ENCODE peak calls at places on chromosome 13, in eight cellular contexts. X is neural progenitor cell, D is PC-3, Y is endothelial cell of umbilical vein, P is GM23248, C is PC-9, T is hepatocyte, J is GM12878. F is an unnamed sample.

GRCh38 chr13:85806553-85807175 is 7.4 kb upstream of the SLITRK6 start:
- DNase-seq in C (no peak), X (peak; percentile 62), J (no peak), T (peak; percentile 77), Y (peak; percentile 37), P (peak; percentile 47), D (peak; percentile 72), F (peak; percentile 2)

GRCh38 chr13:85386424-85386823 is 412.8 kb downstream of the SLITRK6 start:
- DNase-seq in Y (no peak), D (no peak), P (no peak), J (no peak), T (no peak), C (no peak), X (peak; percentile 26), F (no peak)

GRCh38 chr13:112062619-112063308 is 4.2 kb upstream of the SOX1 start:
- DNase-seq in Y (no peak), P (no peak), C (no peak), J (no peak), X (peak; percentile 91), D (no peak), T (no peak), F (no peak)

GRCh38 chr13:111282997-111283396 is 37.4 kb upstream of the TEX29 start:
- DNase-seq in P (no peak), J (no peak), C (no peak), T (no peak), X (no peak), Y (no peak), D (no peak), F (no peak)

GRCh38 chr13:67643656-67644055 is 413.5 kb upstream of the PCDH9 start:
- DNase-seq in D (no peak), Y (no peak), T (no peak), J (no peak), X (peak; percentile 50), C (no peak), P (no peak), F (no peak)

GRCh38 chr13:97359181-97360057 is 74.5 kb upstream of the RAP2A start:
- DNase-seq in Y (peak; percentile 81), C (peak; percentile 43), D (peak; percentile 68), T (peak; percentile 85), P (peak; percentile 90), X (peak; percentile 80), J (no peak), F (peak; percentile 32)

GRCh38 chr13:39044536-39044935 is 6.3 kb downstream of the NHLRC3 start:
- DNase-seq in X (no peak), C (no peak), J (no peak), Y (no peak), D (no peak), P (no peak), T (no peak), F (no peak)

GRCh38 chr13:35923347-35923746 is 207.8 kb downstream of the DCLK1 start:
- DNase-seq in P (peak; percentile 84), J (no peak), Y (peak; percentile 19), D (peak; percentile 67), X (no peak), C (peak; percentile 69), T (no peak), F (no peak)

GRCh38 chr13:20191311-20191901 is 1.3 kb downstream of the GJB2 start:
- DNase-seq in T (no peak), D (peak; percentile 72), X (no peak), P (no peak), Y (no peak), J (no peak), C (peak; percentile 16), F (no peak)

GRCh38 chr13:95295026-95295425 is 6.2 kb downstream of the ABCC4 start:
- DNase-seq in X (no peak), J (no peak), Y (no peak), D (no peak), T (no peak), C (no peak), P (peak; percentile 4), F (no peak)

GRCh38 chr13:105638446-105638845 is 897.0 kb downstream of the EFNB2 start:
- DNase-seq in T (no peak), C (no peak), X (no peak), D (no peak), J (no peak), Y (no peak), P (no peak), F (no peak)

GRCh38 chr13:27920677-27921420 is 1.0 kb downstream of the PDX1 start:
- DNase-seq in J (no peak), X (peak; percentile 60), Y (no peak), C (no peak), P (peak; percentile 46), T (no peak), D (peak; percentile 26), F (no peak)

GRCh38 chr13:38582133-38582532 is 104.7 kb upstream of the FREM2 start:
- DNase-seq in P (peak; percentile 57), X (peak; percentile 61), J (no peak), Y (peak; percentile 24), D (peak; percentile 59), T (peak; percentile 73), C (peak; percentile 10), F (no peak)

GRCh38 chr13:114054830-114055439 is 77.5 kb downstream of the RASA3 start:
- DNase-seq in T (no peak), P (no peak), J (no peak), C (no peak), D (no peak), X (no peak), Y (no peak), F (no peak)

GRCh38 chr13:80341771-80342271 is 895 bp upstream of the SPRY2 start:
- DNase-seq in T (peak; percentile 68), D (peak; percentile 41), P (peak; percentile 48), X (peak; percentile 89), C (peak; percentile 26), J (no peak), Y (peak; percentile 62), F (no peak)

DNA sequence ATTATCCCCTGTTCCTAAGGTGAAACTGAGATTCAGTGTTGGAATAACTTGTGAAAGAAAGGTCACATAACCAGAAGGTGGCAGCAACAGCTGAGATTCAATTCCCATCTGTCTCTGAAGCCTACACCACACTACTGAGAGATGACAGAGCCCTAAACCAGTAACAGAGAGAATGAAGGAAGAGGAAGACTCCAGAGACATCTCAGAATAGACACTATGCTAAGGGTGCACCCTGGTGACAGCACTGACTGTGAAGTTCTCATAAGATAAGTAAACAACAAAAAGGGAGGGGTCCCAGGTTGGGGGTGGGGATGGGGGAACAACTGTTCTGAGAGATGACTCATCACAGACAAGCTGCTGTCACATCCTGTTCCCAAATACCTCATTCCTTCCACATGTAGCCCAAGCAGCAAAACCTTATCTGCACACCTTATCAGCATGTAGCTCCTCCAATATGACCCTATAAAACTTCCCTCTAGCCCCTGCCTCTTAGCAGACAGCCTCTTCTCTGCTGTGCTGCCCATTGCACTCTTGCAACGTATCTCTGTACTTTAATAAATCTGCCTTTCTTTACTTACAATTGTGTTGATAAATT is 46.5 kb downstream of the UTP14C start:
- DNase-seq in D (no peak), T (no peak), J (no peak), X (no peak), P (peak; percentile 53), Y (peak; percentile 19), C (no peak), F (no peak)
- H3K9me3 ChIP-seq in D (peaks cover 13% of the 10 kb centered on the region), T (peaks cover 13% of the 10 kb centered on the region), J (peaks cover 4% of the 10 kb centered on the region), X (peaks cover 6% of the 10 kb centered on the region), P (no peaks in the 10 kb centered on the region), Y (peaks cover 2% of the 10 kb centered on the region), C (peaks cover 17% of the 10 kb centered on the region), F (peaks cover 6% of the 10 kb centered on the region)

GRCh38 chr13:31997641-31998040 is 33.9 kb upstream of the FRY start:
- DNase-seq in X (no peak), C (no peak), J (no peak), Y (no peak), D (no peak), P (no peak), T (no peak), F (no peak)
- TF ChIP-seq EZH2 in X (no peak), C (no peak), J (no peak), Y (no peak), D (no peak), P (no peak), T (no peak), F (no peak)

GRCh38 chr13:55199132-55199531 is 1941.6 kb upstream of the PRR20A start:
- DNase-seq in D (peak; percentile 4), J (no peak), X (peak; percentile 47), P (no peak), C (no peak), Y (no peak), T (peak; percentile 26), F (no peak)
- H3K9me3 ChIP-seq in D (no peaks in the 10 kb centered on the region), J (no peaks in the 10 kb centered on the region), X (peaks cover 10% of the 10 kb centered on the region), P (peaks cover 6% of the 10 kb centered on the region), C (no peaks in the 10 kb centered on the region), Y (no peaks in the 10 kb centered on the region), T (no peaks in the 10 kb centered on the region), F (no peaks in the 10 kb centered on the region)

GRCh38 chr13:23899555-23899954 is 2.3 kb upstream of the C1QTNF9B start:
- DNase-seq in Y (peak; percentile 50), P (peak; percentile 64), D (peak; percentile 70), C (peak; percentile 11), X (peak; percentile 34), T (peak; percentile 52), J (no peak), F (no peak)

GRCh38 chr13:23901365-23901764 is 4.1 kb upstream of the C1QTNF9B start:
- DNase-seq in X (no peak), P (peak; percentile 53), Y (peak; percentile 22), J (no peak), C (no peak), D (peak; percentile 80), T (no peak), F (peak; percentile 9)

GRCh38 chr13:23905766-23906165 is 8.5 kb upstream of the C1QTNF9B start:
- DNase-seq in D (no peak), T (no peak), X (no peak), C (no peak), Y (no peak), P (no peak), J (no peak), F (no peak)

GRCh38 chr13:23903906-23904280 is 6.6 kb upstream of the C1QTNF9B start:
- DNase-seq in P (no peak), C (no peak), J (no peak), Y (no peak), D (no peak), T (no peak), X (peak; percentile 23), F (no peak)

DNA sequence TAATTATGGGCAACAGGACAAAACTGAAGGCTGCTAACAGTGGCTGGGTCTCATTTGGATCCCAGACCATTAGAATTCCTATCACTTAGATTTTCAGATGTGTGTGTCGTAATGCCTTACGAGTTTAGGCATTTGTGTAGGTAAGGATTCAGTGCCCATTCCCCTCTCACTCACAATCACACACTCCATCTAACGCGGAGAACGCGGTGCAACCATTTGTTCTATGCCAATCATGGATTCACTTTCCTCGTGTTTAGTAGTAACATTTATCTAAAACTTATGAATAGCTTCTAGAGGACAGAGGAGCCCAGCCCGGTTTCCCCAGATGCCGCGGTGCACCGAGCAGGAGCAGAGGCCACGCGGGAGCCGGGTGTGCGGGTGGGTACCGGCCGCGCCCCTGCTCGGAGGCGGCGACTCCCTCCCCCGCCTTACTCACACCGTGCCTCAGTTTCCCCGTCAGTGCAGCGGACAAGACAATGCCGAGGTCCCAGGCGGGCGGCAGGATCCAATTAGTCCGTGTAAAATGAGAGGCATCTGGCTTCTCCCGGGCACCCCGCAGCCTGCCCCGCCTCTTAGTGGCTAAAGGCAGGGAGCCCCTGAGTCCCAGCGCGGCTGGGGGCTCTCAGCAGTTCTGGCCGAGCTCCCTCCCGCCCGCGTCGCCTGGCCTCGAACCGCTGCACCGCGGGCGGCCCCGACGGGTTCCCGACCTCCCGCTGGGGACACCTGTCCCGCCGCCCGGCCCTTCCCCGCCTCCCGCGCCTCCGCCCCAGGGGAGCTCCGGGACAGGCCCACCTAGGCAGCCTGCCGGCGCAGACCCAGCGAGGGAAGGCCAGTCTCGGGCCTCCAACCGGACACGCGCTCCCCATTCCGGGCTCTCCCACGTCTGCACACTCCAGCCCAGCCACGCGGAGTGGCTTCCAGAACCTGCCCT is 5.9 kb upstream of the C1QTNF9B start:
- DNase-seq in J (no peak), P (no peak), D (no peak), Y (no peak), C (no peak), T (peak; percentile 6), X (peak; percentile 52), F (no peak)
- TF ChIP-seq EZH2 in J (no peak), P (peak; percentile 51), D (no peak), Y (no peak), C (no peak), T (peak; percentile 34), X (no peak), F (peak; percentile 85)